ENCODE peak calls at places on chromosomes 3 and 15, in five cellular contexts. One of them, this sample, is unnamed.
A peak's percentile ranks its signal among the peaks of the same experiment; 100 is the strongest.

GRCh38 chr3:12884104-12884742 is 42.9 kb upstream of the RPL32 start:
- DNase-seq in glutamatergic neuron: no peak
- DNase-seq in activated CD4-positive, CD25-positive, alpha-beta regulatory T cell treated with anti-CD3 and anti-CD28 coated beads, Interleukin-2, amount 50 U/mL, for 16 hours: no peak
- DNase-seq in colonic mucosa: no peak
- DNase-seq in natural killer cell: no peak
- DNase-seq in this sample: no peak

GRCh38 chr15:34812369-34812768 is 17.0 kb upstream of the ACTC1 start:
- DNase-seq in glutamatergic neuron: no peak
- DNase-seq in activated CD4-positive, CD25-positive, alpha-beta regulatory T cell treated with anti-CD3 and anti-CD28 coated beads, Interleukin-2, amount 50 U/mL, for 16 hours: no peak
- DNase-seq in colonic mucosa: no peak
- DNase-seq in natural killer cell: no peak
- DNase-seq in this sample: no peak

GRCh38 chr15:99096173-99096893 is 8.5 kb upstream of the SYNM start:
- DNase-seq in glutamatergic neuron: no peak
- DNase-seq in activated CD4-positive, CD25-positive, alpha-beta regulatory T cell treated with anti-CD3 and anti-CD28 coated beads, Interleukin-2, amount 50 U/mL, for 16 hours: no peak
- DNase-seq in colonic mucosa: no peak
- DNase-seq in natural killer cell: peak; percentile 10
- DNase-seq in this sample: no peak

GRCh38 chr3:12479919-12480425 is 4.3 kb upstream of the TSEN2 start:
- DNase-seq in glutamatergic neuron: peak; percentile 30
- DNase-seq in activated CD4-positive, CD25-positive, alpha-beta regulatory T cell treated with anti-CD3 and anti-CD28 coated beads, Interleukin-2, amount 50 U/mL, for 16 hours: no peak
- DNase-seq in colonic mucosa: peak; percentile 86
- DNase-seq in natural killer cell: no peak
- DNase-seq in this sample: no peak

GRCh38 chr3:48202691-48203090 is 14.5 kb upstream of the CDC25A start:
- DNase-seq in glutamatergic neuron: no peak
- DNase-seq in activated CD4-positive, CD25-positive, alpha-beta regulatory T cell treated with anti-CD3 and anti-CD28 coated beads, Interleukin-2, amount 50 U/mL, for 16 hours: no peak
- DNase-seq in colonic mucosa: no peak
- DNase-seq in natural killer cell: no peak
- DNase-seq in this sample: no peak

GRCh38 chr3:72347819-72348319 is 500.4 kb downstream of the SHQ1 start:
- DNase-seq in glutamatergic neuron: no peak
- DNase-seq in activated CD4-positive, CD25-positive, alpha-beta regulatory T cell treated with anti-CD3 and anti-CD28 coated beads, Interleukin-2, amount 50 U/mL, for 16 hours: no peak
- DNase-seq in colonic mucosa: peak; percentile 54
- DNase-seq in natural killer cell: peak; percentile 35
- DNase-seq in this sample: peak; percentile 88

GRCh38 chr3:119937229-119937628 is 155.3 kb downstream of the NR1I2 start:
- DNase-seq in glutamatergic neuron: no peak
- DNase-seq in activated CD4-positive, CD25-positive, alpha-beta regulatory T cell treated with anti-CD3 and anti-CD28 coated beads, Interleukin-2, amount 50 U/mL, for 16 hours: no peak
- DNase-seq in colonic mucosa: no peak
- DNase-seq in natural killer cell: peak; percentile 22
- DNase-seq in this sample: no peak

GRCh38 chr3:187833799-187834578 is 88.7 kb upstream of the BCL6 start:
- DNase-seq in glutamatergic neuron: no peak
- DNase-seq in activated CD4-positive, CD25-positive, alpha-beta regulatory T cell treated with anti-CD3 and anti-CD28 coated beads, Interleukin-2, amount 50 U/mL, for 16 hours: no peak
- DNase-seq in colonic mucosa: no peak
- DNase-seq in natural killer cell: no peak
- DNase-seq in this sample: no peak

GRCh38 chr3:50447290-50447840 is 56.1 kb downstream of the CACNA2D2 start:
- DNase-seq in glutamatergic neuron: no peak
- DNase-seq in activated CD4-positive, CD25-positive, alpha-beta regulatory T cell treated with anti-CD3 and anti-CD28 coated beads, Interleukin-2, amount 50 U/mL, for 16 hours: no peak
- DNase-seq in colonic mucosa: no peak
- DNase-seq in natural killer cell: no peak
- DNase-seq in this sample: peak; percentile 80

GRCh38 chr3:37723585-37723984 is 138.1 kb upstream of the CTDSPL start:
- DNase-seq in glutamatergic neuron: no peak
- DNase-seq in activated CD4-positive, CD25-positive, alpha-beta regulatory T cell treated with anti-CD3 and anti-CD28 coated beads, Interleukin-2, amount 50 U/mL, for 16 hours: no peak
- DNase-seq in colonic mucosa: no peak
- DNase-seq in natural killer cell: no peak
- DNase-seq in this sample: no peak

GRCh38 chr15:38854506-38854905 is 289.9 kb upstream of the RASGRP1 start:
- DNase-seq in glutamatergic neuron: no peak
- DNase-seq in activated CD4-positive, CD25-positive, alpha-beta regulatory T cell treated with anti-CD3 and anti-CD28 coated beads, Interleukin-2, amount 50 U/mL, for 16 hours: no peak
- DNase-seq in colonic mucosa: no peak
- DNase-seq in natural killer cell: no peak
- DNase-seq in this sample: no peak

GRCh38 chr15:28956491-28956890 is 70.7 kb downstream of the APBA2 start:
- DNase-seq in glutamatergic neuron: no peak
- DNase-seq in activated CD4-positive, CD25-positive, alpha-beta regulatory T cell treated with anti-CD3 and anti-CD28 coated beads, Interleukin-2, amount 50 U/mL, for 16 hours: no peak
- DNase-seq in colonic mucosa: no peak
- DNase-seq in natural killer cell: no peak
- DNase-seq in this sample: no peak

GRCh38 chr3:140505256-140505655 is 172.6 kb upstream of the TRIM42 start:
- DNase-seq in glutamatergic neuron: no peak
- DNase-seq in activated CD4-positive, CD25-positive, alpha-beta regulatory T cell treated with anti-CD3 and anti-CD28 coated beads, Interleukin-2, amount 50 U/mL, for 16 hours: no peak
- DNase-seq in colonic mucosa: no peak
- DNase-seq in natural killer cell: no peak
- DNase-seq in this sample: no peak

GRCh38 chr3:160185711-160186110 is 39.5 kb upstream of the C3orf80 start:
- DNase-seq in glutamatergic neuron: no peak
- DNase-seq in activated CD4-positive, CD25-positive, alpha-beta regulatory T cell treated with anti-CD3 and anti-CD28 coated beads, Interleukin-2, amount 50 U/mL, for 16 hours: no peak
- DNase-seq in colonic mucosa: no peak
- DNase-seq in natural killer cell: no peak
- DNase-seq in this sample: no peak

GRCh38 chr3:10570196-10570946 is 65.0 kb upstream of the ATP2B2 start:
- DNase-seq in glutamatergic neuron: no peak
- DNase-seq in activated CD4-positive, CD25-positive, alpha-beta regulatory T cell treated with anti-CD3 and anti-CD28 coated beads, Interleukin-2, amount 50 U/mL, for 16 hours: no peak
- DNase-seq in colonic mucosa: no peak
- DNase-seq in natural killer cell: no peak
- DNase-seq in this sample: no peak

GRCh38 chr3:158102219-158102612 is 4.0 kb downstream of the SHOX2 start:
- DNase-seq in glutamatergic neuron: no peak
- DNase-seq in activated CD4-positive, CD25-positive, alpha-beta regulatory T cell treated with anti-CD3 and anti-CD28 coated beads, Interleukin-2, amount 50 U/mL, for 16 hours: no peak
- DNase-seq in colonic mucosa: no peak
- DNase-seq in natural killer cell: no peak
- DNase-seq in this sample: no peak

GRCh38 chr3:194278186-194278845 is 72.8 kb downstream of the CPN2 start:
- DNase-seq in glutamatergic neuron: no peak
- DNase-seq in activated CD4-positive, CD25-positive, alpha-beta regulatory T cell treated with anti-CD3 and anti-CD28 coated beads, Interleukin-2, amount 50 U/mL, for 16 hours: no peak
- DNase-seq in colonic mucosa: no peak
- DNase-seq in natural killer cell: no peak
- DNase-seq in this sample: no peak

GRCh38 chr15:28101983-28102441 is 2.9 kb upstream of the OCA2 start:
- DNase-seq in glutamatergic neuron: no peak
- DNase-seq in activated CD4-positive, CD25-positive, alpha-beta regulatory T cell treated with anti-CD3 and anti-CD28 coated beads, Interleukin-2, amount 50 U/mL, for 16 hours: no peak
- DNase-seq in colonic mucosa: no peak
- DNase-seq in natural killer cell: no peak
- DNase-seq in this sample: no peak

GRCh38 chr15:79680721-79681120 is 216.1 kb downstream of the MTHFS start:
- DNase-seq in glutamatergic neuron: no peak
- DNase-seq in activated CD4-positive, CD25-positive, alpha-beta regulatory T cell treated with anti-CD3 and anti-CD28 coated beads, Interleukin-2, amount 50 U/mL, for 16 hours: no peak
- DNase-seq in colonic mucosa: no peak
- DNase-seq in natural killer cell: no peak
- DNase-seq in this sample: no peak

GRCh38 chr3:116848402-116848801 is 138.8 kb downstream of the TUSC7 start:
- DNase-seq in glutamatergic neuron: no peak
- DNase-seq in activated CD4-positive, CD25-positive, alpha-beta regulatory T cell treated with anti-CD3 and anti-CD28 coated beads, Interleukin-2, amount 50 U/mL, for 16 hours: no peak
- DNase-seq in colonic mucosa: no peak
- DNase-seq in natural killer cell: no peak
- DNase-seq in this sample: no peak

GRCh38 chr3:163863146-163863545 is 1215.2 kb downstream of the SI start:
- DNase-seq in glutamatergic neuron: no peak
- DNase-seq in activated CD4-positive, CD25-positive, alpha-beta regulatory T cell treated with anti-CD3 and anti-CD28 coated beads, Interleukin-2, amount 50 U/mL, for 16 hours: no peak
- DNase-seq in colonic mucosa: no peak
- DNase-seq in natural killer cell: no peak
- DNase-seq in this sample: no peak

GRCh38 chr3:14792691-14793121 is 26.1 kb upstream of the FGD5 start:
- DNase-seq in glutamatergic neuron: no peak
- DNase-seq in activated CD4-positive, CD25-positive, alpha-beta regulatory T cell treated with anti-CD3 and anti-CD28 coated beads, Interleukin-2, amount 50 U/mL, for 16 hours: no peak
- DNase-seq in colonic mucosa: no peak
- DNase-seq in natural killer cell: no peak
- DNase-seq in this sample: no peak

GRCh38 chr3:143084856-143085731 is 34.5 kb upstream of the CHST2 start:
- DNase-seq in glutamatergic neuron: peak; percentile 35
- DNase-seq in activated CD4-positive, CD25-positive, alpha-beta regulatory T cell treated with anti-CD3 and anti-CD28 coated beads, Interleukin-2, amount 50 U/mL, for 16 hours: no peak
- DNase-seq in colonic mucosa: no peak
- DNase-seq in natural killer cell: no peak
- DNase-seq in this sample: peak; percentile 81

GRCh38 chr3:122559906-122560305 is 4.2 kb downstream of the PARP9 start:
- DNase-seq in glutamatergic neuron: no peak
- DNase-seq in activated CD4-positive, CD25-positive, alpha-beta regulatory T cell treated with anti-CD3 and anti-CD28 coated beads, Interleukin-2, amount 50 U/mL, for 16 hours: no peak
- DNase-seq in colonic mucosa: no peak
- DNase-seq in natural killer cell: no peak
- DNase-seq in this sample: no peak

GRCh38 chr3:160977776-160978175 is 127.4 kb downstream of the B3GALNT1 start:
- DNase-seq in glutamatergic neuron: no peak
- DNase-seq in activated CD4-positive, CD25-positive, alpha-beta regulatory T cell treated with anti-CD3 and anti-CD28 coated beads, Interleukin-2, amount 50 U/mL, for 16 hours: no peak
- DNase-seq in colonic mucosa: no peak
- DNase-seq in natural killer cell: no peak
- DNase-seq in this sample: no peak

GRCh38 chr3:174023445-174023844 is 625.9 kb downstream of the NLGN1 start:
- DNase-seq in glutamatergic neuron: peak; percentile 24
- DNase-seq in activated CD4-positive, CD25-positive, alpha-beta regulatory T cell treated with anti-CD3 and anti-CD28 coated beads, Interleukin-2, amount 50 U/mL, for 16 hours: no peak
- DNase-seq in colonic mucosa: no peak
- DNase-seq in natural killer cell: no peak
- DNase-seq in this sample: no peak

GRCh38 chr15:73981761-73982222 is 10.3 kb downstream of the STOML1 start:
- DNase-seq in glutamatergic neuron: no peak
- DNase-seq in activated CD4-positive, CD25-positive, alpha-beta regulatory T cell treated with anti-CD3 and anti-CD28 coated beads, Interleukin-2, amount 50 U/mL, for 16 hours: no peak
- DNase-seq in colonic mucosa: no peak
- DNase-seq in natural killer cell: no peak
- DNase-seq in this sample: no peak

GRCh38 chr3:169171739-169172138 is 491.8 kb downstream of the MECOM start:
- DNase-seq in glutamatergic neuron: no peak
- DNase-seq in activated CD4-positive, CD25-positive, alpha-beta regulatory T cell treated with anti-CD3 and anti-CD28 coated beads, Interleukin-2, amount 50 U/mL, for 16 hours: no peak
- DNase-seq in colonic mucosa: no peak
- DNase-seq in natural killer cell: no peak
- DNase-seq in this sample: no peak

GRCh38 chr3:55474213-55474632 is 12.9 kb downstream of the WNT5A start:
- DNase-seq in glutamatergic neuron: peak; percentile 65
- DNase-seq in activated CD4-positive, CD25-positive, alpha-beta regulatory T cell treated with anti-CD3 and anti-CD28 coated beads, Interleukin-2, amount 50 U/mL, for 16 hours: no peak
- DNase-seq in colonic mucosa: no peak
- DNase-seq in natural killer cell: no peak
- DNase-seq in this sample: no peak

GRCh38 chr3:168714609-168715240 is 619.0 kb upstream of the GOLIM4 start:
- DNase-seq in glutamatergic neuron: no peak
- DNase-seq in activated CD4-positive, CD25-positive, alpha-beta regulatory T cell treated with anti-CD3 and anti-CD28 coated beads, Interleukin-2, amount 50 U/mL, for 16 hours: no peak
- DNase-seq in colonic mucosa: no peak
- DNase-seq in natural killer cell: no peak
- DNase-seq in this sample: no peak

GRCh38 chr3:192957441-192957951 is 39.8 kb upstream of the MB21D2 start:
- DNase-seq in glutamatergic neuron: no peak
- DNase-seq in activated CD4-positive, CD25-positive, alpha-beta regulatory T cell treated with anti-CD3 and anti-CD28 coated beads, Interleukin-2, amount 50 U/mL, for 16 hours: no peak
- DNase-seq in colonic mucosa: peak; percentile 17
- DNase-seq in natural killer cell: no peak
- DNase-seq in this sample: peak; percentile 85

GRCh38 chr15:99507016-99507731 is 58.6 kb upstream of the MEF2A start:
- DNase-seq in glutamatergic neuron: no peak
- DNase-seq in activated CD4-positive, CD25-positive, alpha-beta regulatory T cell treated with anti-CD3 and anti-CD28 coated beads, Interleukin-2, amount 50 U/mL, for 16 hours: no peak
- DNase-seq in colonic mucosa: no peak
- DNase-seq in natural killer cell: no peak
- DNase-seq in this sample: no peak

GRCh38 chr3:48634661-48635221 is 520 bp downstream of the SLC26A6 start:
- DNase-seq in glutamatergic neuron: peak; percentile 47
- DNase-seq in activated CD4-positive, CD25-positive, alpha-beta regulatory T cell treated with anti-CD3 and anti-CD28 coated beads, Interleukin-2, amount 50 U/mL, for 16 hours: no peak
- DNase-seq in colonic mucosa: peak; percentile 82
- DNase-seq in natural killer cell: no peak
- DNase-seq in this sample: no peak

GRCh38 chr3:195711813-195712534 is 8.8 kb upstream of the MUC20 start:
- DNase-seq in glutamatergic neuron: no peak
- DNase-seq in activated CD4-positive, CD25-positive, alpha-beta regulatory T cell treated with anti-CD3 and anti-CD28 coated beads, Interleukin-2, amount 50 U/mL, for 16 hours: no peak
- DNase-seq in colonic mucosa: no peak
- DNase-seq in natural killer cell: no peak
- DNase-seq in this sample: no peak

This sample was measured in CD14-positive monocyte.